ENCODE peak calls at places on chromosomes 1 and 21, in four cellular contexts. J is brain microvascular endothelial cell, G is psoas muscle, P is adrenal gland. M is an unnamed sample. For H3K27me3, the result is how much of the 10 kb centered on the place peaks cover.

GRCh38 chr1:61141288-61142044 is 59.1 kb downstream of the NFIA start:
- DNase-seq in J (no peak), G (no peak), P (no peak), M (no peak)

GRCh38 chr1:206725053-206725963 is 40.6 kb downstream of the MAPKAPK2 start:
- DNase-seq in J (no peak), G (no peak), P (peak), M (no peak)

GRCh38 chr1:62299426-62300200 is 19.6 kb downstream of the KANK4 start:
- DNase-seq in J (no peak), G (no peak), P (no peak), M (no peak)

GRCh38 chr21:34195365-34195764 is 122.0 kb downstream of the MRPS6 start:
- DNase-seq in J (no peak), G (no peak), P (no peak), M (no peak)

GRCh38 chr21:45386336-45386727 is 18.6 kb upstream of the COL18A1 start:
- DNase-seq in J (no peak), G (peak), P (peak), M (no peak)

GRCh38 chr1:192907545-192908243 is 98.9 kb downstream of the RGS2 start:
- DNase-seq in J (peak), G (no peak), P (no peak), M (no peak)

GRCh38 chr1:235972316-235973090 is 92.4 kb downstream of the NID1 start:
- DNase-seq in J (peak), G (no peak), P (no peak), M (no peak)

GRCh38 chr1:30332100-30333094 is 391.0 kb downstream of the MATN1 start:
- DNase-seq in J (no peak), G (no peak), P (no peak), M (no peak)

GRCh38 chr1:201748331-201748730 is 80.6 kb upstream of the IPO9 start:
- DNase-seq in J (peak), G (no peak), P (no peak), M (no peak)

GRCh38 chr1:32274646-32275340 is 17.1 kb upstream of the HDAC1 start:
- DNase-seq in J (no peak), G (no peak), P (no peak), M (no peak)

GRCh38 chr1:119987112-119987511 is 82.3 kb downstream of the NOTCH2 start:
- DNase-seq in J (peak), G (no peak), P (peak), M (no peak)

GRCh38 chr21:37914211-37914900 is 1.9 kb downstream of the KCNJ6 start:
- DNase-seq in J (peak), G (no peak), P (no peak), M (no peak)

GRCh38 chr1:240174734-240175133 is 83.1 kb downstream of the FMN2 start:
- DNase-seq in J (no peak), G (no peak), P (no peak), M (no peak)

GRCh38 chr1:110605901-110606783 is at the start of gene KCNA2:
- DNase-seq in J (no peak), G (peak), P (no peak), M (peak)

GRCh38 chr1:234921266-234922062 is 207.2 kb downstream of the TOMM20 start:
- DNase-seq in J (peak), G (no peak), P (peak), M (no peak)

GRCh38 chr1:36761073-36761472 is 273.2 kb downstream of the GRIK3 start:
- DNase-seq in J (no peak), G (no peak), P (no peak), M (no peak)

GRCh38 chr1:86445919-86446318 is 21.9 kb downstream of the CLCA2 start:
- DNase-seq in J (no peak), G (no peak), P (no peak), M (no peak)

GRCh38 chr1:176552217-176552974 is 89.4 kb downstream of the PAPPA2 start:
- DNase-seq in J (no peak), G (no peak), P (no peak), M (no peak)

GRCh38 chr1:230185076-230186001 is 118.3 kb downstream of the GALNT2 start:
- DNase-seq in J (no peak), G (no peak), P (no peak), M (no peak)

GRCh38 chr1:245888809-245889208 is 618.3 kb downstream of the SMYD3 start:
- DNase-seq in J (peak), G (no peak), P (no peak), M (no peak)

DNA sequence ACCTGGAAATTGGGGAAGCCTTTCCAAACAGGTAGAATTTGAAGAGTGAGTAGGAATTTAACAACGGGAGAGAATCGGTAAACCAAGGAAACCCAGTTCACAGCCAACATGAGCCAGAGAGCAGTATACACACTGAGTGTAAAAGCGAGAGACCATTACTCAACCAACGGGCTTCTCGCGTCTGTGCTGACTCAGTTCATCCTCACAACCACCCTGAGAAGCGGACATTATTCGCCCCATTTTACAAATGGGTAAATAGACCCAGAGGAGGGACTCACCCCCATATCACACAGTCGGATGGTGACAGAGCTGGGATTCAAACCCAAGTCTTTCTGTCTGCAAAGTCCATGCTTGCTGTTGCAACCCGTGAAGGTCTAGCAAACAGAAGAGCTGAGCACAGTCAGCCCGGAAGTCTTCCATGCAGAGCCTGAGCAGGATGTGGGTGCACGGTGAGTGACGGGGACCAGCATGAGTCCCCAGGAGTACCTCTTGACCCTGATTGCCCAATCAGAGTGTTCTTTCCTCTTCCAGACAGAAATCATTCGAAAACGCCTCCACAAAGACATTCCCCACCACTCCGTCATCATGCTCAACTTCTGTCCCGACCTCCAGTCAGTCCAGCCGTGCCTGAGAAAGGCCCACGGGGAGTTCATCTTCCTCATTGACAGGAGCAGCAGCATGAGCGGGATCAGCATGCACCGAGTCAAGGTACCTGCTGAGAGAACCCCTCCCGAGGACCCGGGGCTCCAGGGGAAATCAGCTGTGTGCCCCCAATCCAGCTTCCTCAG is 32.3 kb downstream of the VWA5B1 start:
- DNase-seq in J (peak), G (no peak), P (no peak), M (no peak)
- H3K27me3 ChIP-seq in J (under half), G (under half), P (under half), M (under half)

GRCh38 chr1:28973850-28974841 is 59.8 kb downstream of the EPB41 start:
- DNase-seq in J (no peak), G (no peak), P (no peak), M (no peak)

GRCh38 chr1:28966617-28967016 is 52.2 kb downstream of the EPB41 start:
- DNase-seq in J (no peak), G (no peak), P (no peak), M (no peak)

GRCh38 chr1:28976254-28976653 is 61.9 kb downstream of the EPB41 start:
- DNase-seq in J (no peak), G (no peak), P (no peak), M (no peak)

GRCh38 chr1:28971980-28972771 is 57.8 kb downstream of the EPB41 start:
- DNase-seq in J (peak), G (no peak), P (peak), M (no peak)
- H3K27ac ChIP-seq in J (no peak), G (no peak), P (no peak), M (no peak)

DNA sequence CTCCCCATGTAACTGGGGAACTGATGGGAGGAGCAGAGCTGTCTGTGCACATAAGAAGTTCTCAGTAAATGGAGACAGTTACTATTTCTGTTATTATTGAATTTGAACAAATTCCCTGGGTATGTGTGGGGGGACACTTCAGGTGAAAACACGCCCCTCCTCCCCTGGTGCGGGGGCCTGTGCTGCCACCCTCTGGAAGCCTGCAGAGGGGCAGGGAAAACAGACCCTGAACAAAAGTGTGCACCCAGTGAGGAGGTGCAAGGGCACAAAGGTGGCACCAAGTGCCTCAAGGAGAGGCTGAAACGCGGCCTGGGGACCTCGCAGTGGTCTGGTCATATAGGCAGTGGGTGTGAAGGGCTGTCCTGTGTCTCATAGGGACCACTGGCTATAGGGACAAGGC is 18.2 kb upstream of the NADK start:
- DNase-seq in J (no peak), G (no peak), P (no peak), M (no peak)
- TF ChIP-seq CTCF in J (peak), G (peak), P (peak), M (no peak)

DNA sequence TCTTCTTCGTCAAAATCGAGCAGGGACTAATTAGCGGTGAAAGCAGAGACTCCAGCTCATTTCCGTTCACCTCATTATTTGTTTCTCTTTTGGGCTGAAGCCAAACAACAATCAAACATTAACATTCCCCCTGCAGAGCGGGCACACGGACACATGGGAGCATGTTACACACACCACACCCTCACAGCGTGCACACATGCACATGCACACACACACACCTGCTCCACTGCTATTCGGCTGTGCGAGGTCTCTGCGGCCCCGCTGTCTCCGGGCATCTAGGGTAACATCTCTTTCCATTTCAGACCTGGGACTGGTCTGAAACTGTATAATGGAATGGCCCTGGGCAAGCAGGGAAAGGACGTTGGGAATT is 58.4 kb upstream of the LRRC8D start:
- DNase-seq in J (no peak), G (no peak), P (no peak), M (no peak)
- H3K27me3 ChIP-seq in J (under half), G (under half), P (under half), M (under half)

DNA sequence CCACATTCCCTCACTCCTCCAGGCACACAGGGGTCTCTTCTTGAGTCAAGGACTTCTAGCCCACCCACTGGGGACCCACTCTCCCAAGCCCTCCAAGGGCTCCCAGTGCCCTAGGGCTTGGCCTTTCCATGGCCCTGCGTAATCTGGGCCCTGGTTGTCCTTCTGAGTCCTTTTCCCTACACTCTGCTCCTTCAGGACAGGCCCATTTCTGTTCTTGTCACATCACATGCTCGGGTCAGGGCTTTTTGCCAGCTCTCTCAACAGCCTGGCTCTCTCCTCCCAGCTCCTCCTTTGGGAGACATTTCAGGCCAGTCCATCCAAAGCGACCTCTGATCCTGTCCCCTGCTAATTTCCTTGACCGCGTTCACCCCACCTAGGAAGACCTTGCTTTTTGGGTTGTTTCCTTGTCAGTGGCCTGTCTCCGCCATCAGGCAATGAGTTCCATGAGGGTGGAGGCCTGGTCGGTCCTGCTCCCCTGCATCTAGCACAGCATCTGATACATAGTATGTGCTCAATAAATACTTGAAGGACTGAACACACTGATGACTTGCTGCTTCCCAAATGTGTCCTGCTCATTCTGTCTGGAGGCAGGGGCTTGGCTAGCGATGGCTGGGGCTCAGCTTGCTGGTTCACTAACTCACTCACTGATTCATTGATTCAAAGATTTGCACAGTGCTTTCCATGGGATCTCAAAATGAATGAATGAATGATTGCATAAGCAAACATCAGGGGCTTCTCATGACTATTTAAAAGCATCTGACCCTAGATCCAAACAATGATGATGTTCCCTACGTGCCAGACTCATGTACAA is 44.8 kb downstream of the DHRS3 start:
- DNase-seq in J (no peak), G (no peak), P (peak), M (no peak)
- H3K27ac ChIP-seq in J (peak), G (peak), P (no peak), M (no peak)